ENCODE peak calls at places on chromosomes 1 and 21, in five cellular contexts. A is right atrium auricular region, X is foreskin fibroblast, P is fibroblast of villous mesenchyme, C is choroid plexus epithelial cell. E is an unnamed sample.

GRCh38 chr21:45517249-45518065 is 24.8 kb downstream of the SLC19A1 start:
- DNase-seq in A (no peak), X (peak; percentile 19), P (peak; percentile 27), C (peak; percentile 61), E (no peak)

GRCh38 chr1:17665054-17665453 is 90.1 kb upstream of the ACTL8 start:
- DNase-seq in A (no peak), X (no peak), P (no peak), C (no peak), E (no peak)

GRCh38 chr1:109312246-109312645 is 5.4 kb upstream of the MYBPHL start:
- DNase-seq in A (no peak), X (no peak), P (no peak), C (no peak), E (no peak)

GRCh38 chr1:213987876-213988638 is at the start of gene PROX1:
- DNase-seq in A (peak; percentile 94), X (peak; percentile 84), P (peak; percentile 83), C (peak; percentile 86), E (peak; percentile 54)

GRCh38 chr1:205599667-205600042 is 32.2 kb downstream of the ELK4 start:
- DNase-seq in A (no peak), X (no peak), P (no peak), C (no peak), E (no peak)

GRCh38 chr1:232283864-232284263 is 346.1 kb downstream of the SIPA1L2 start:
- DNase-seq in A (no peak), X (no peak), P (peak; percentile 35), C (no peak), E (no peak)

GRCh38 chr1:115832651-115833050 is 8.3 kb downstream of the NHLH2 start:
- DNase-seq in A (no peak), X (no peak), P (no peak), C (no peak), E (no peak)

GRCh38 chr1:18282851-18283600 is 175.4 kb downstream of the IGSF21 start:
- DNase-seq in A (no peak), X (no peak), P (no peak), C (no peak), E (no peak)

GRCh38 chr1:92536593-92537332 is 50.0 kb upstream of the GFI1 start:
- DNase-seq in A (no peak), X (no peak), P (peak; percentile 55), C (peak; percentile 73), E (no peak)

GRCh38 chr1:42931108-42931539 is 27.5 kb downstream of the SLC2A1 start:
- DNase-seq in A (no peak), X (no peak), P (peak; percentile 63), C (peak; percentile 66), E (no peak)

GRCh38 chr1:232585486-232585885 is 44.4 kb downstream of the SIPA1L2 start:
- DNase-seq in A (no peak), X (no peak), P (no peak), C (no peak), E (no peak)

GRCh38 chr1:169086603-169087455 is 19.7 kb upstream of the ATP1B1 start:
- DNase-seq in A (no peak), X (no peak), P (peak; percentile 38), C (peak; percentile 78), E (no peak)

GRCh38 chr1:157691285-157691920 is 9.2 kb downstream of the FCRL3 start:
- DNase-seq in A (no peak), X (peak; percentile 1), P (peak; percentile 11), C (peak; percentile 44), E (peak; percentile 10)

GRCh38 chr1:6358757-6359567 is 34.6 kb downstream of the ACOT7 start:
- DNase-seq in A (peak; percentile 68), X (no peak), P (peak; percentile 81), C (peak; percentile 72), E (no peak)

GRCh38 chr1:91778964-91779363 is 107.0 kb downstream of the TGFBR3 start:
- DNase-seq in A (no peak), X (peak; percentile 79), P (peak; percentile 53), C (no peak), E (no peak)

GRCh38 chr1:100400332-100400933 is 48.1 kb downstream of the CDC14A start:
- DNase-seq in A (no peak), X (no peak), P (no peak), C (peak; percentile 18), E (no peak)
- H3K4me3 ChIP-seq in A (no peak overlapping the region), X (no peak overlapping the region), P (no peak overlapping the region), C (no peak overlapping the region), E (no peak overlapping the region)

DNA sequence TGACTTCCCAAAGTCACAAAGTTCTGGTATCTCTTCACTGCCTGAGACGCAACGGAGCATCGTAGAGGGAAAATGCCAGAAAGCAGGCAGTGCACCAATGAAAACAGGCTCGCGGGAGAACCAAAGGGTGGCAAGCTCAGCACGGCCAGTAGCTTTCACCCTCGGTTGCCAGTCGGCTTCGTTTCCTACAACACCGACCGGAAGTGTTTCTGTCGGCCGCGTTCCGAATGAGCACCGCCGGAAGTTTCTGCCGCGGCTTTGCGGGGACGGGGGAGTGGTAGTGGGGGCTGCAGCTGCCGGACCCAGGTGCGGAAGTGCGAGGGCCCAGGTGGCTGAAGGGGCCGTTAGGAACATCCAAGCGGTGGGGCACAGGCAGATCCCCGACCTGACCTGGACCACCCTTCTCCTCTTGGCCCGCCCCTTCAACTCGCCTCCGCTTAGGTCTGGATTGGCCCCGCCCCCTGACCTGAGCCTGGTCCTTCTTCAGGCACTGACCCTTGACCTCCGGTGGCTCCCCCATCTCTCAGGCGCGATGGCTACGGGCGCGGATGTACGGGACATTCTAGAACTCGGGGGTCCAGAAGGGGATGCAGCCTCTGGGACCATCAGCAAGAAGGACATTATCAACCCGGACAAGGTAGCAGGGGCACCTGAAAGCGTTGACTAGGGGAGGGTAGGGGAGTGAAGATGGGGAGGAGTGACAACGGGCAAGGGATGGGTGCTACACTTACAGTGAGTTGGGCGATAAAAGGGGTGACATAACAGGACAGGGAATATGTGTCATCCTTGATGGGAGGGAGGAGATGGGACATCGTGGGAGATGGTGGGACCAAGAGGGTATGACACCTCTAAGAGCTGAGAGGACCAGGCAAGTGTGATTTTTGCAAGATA is at the start of gene DMAP1:
- DNase-seq in A (peak; percentile 92), X (peak; percentile 69), P (peak; percentile 84), C (peak; percentile 88), E (peak; percentile 46)
- TF ChIP-seq CTCF in A (no peak), X (no peak), P (no peak), C (peak; percentile 39), E (peak; percentile 21)

DNA sequence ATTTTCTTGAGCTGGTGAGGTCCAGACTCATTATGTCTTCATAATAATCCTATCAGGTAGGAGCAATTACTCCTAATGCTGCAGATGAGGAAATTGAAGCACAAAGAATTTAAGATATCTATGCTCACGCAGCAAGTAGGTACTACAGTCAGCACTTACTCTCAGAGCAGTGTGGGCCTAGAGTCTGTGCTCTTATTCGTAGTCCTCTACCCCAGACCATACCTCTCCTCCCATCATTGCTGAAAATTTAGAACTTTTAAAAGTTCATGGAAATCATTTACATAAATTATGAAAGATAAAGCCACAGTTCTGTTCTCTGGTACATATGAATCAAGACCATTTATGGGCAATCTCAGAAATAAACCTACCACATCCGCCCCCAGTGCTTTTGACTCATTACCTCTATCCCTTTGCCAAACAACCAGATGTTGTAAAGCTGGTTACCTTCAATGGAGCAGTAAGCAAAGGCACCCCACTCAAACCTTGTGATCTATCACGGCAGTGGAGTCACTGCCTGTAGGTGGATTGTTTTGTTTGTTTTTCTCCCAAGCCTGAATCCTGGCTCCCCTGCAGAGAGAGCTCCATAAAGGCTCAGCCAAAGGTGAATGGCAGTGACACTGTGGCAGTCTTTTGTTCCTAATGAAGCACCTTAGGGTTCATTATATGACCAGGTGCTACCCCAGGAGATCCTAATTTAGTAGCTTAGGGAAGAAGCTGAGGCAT is 20.9 kb upstream of the MAN1A2 start:
- DNase-seq in A (no peak), X (no peak), P (no peak), C (no peak), E (no peak)
- H3K4me3 ChIP-seq in A (no peak overlapping the region), X (no peak overlapping the region), P (no peak overlapping the region), C (no peak overlapping the region), E (no peak overlapping the region)

GRCh38 chr1:167553136-167554027 is at the start of gene CREG1:
- DNase-seq in A (peak; percentile 95), X (peak; percentile 88), P (peak; percentile 89), C (peak; percentile 93), E (peak; percentile 41)
- TF ChIP-seq CTCF in A (no peak), X (no peak), P (no peak), C (no peak), E (no peak)

GRCh38 chr1:32871364-32872188 is 864 bp upstream of the FNDC5 start:
- DNase-seq in A (peak; percentile 68), X (no peak), P (no peak), C (peak; percentile 17), E (no peak)
- H3K4me3 ChIP-seq in A (peak overlapping the region; percentile 60), X (peak overlapping the region; percentile 42), P (peak overlapping the region; percentile 48), C (peak overlapping the region; percentile 51), E (peak overlapping the region; percentile 17)

GRCh38 chr1:178344513-178345077 is 152.2 kb downstream of the CLEC20A start:
- DNase-seq in A (no peak), X (peak; percentile 84), P (peak; percentile 67), C (peak; percentile 92), E (peak; percentile 94)
- TF ChIP-seq CTCF in A (no peak), X (peak; percentile 50), P (peak; percentile 52), C (peak; percentile 57), E (peak; percentile 57)

GRCh38 chr1:228004331-228004871 is 2.4 kb upstream of the WNT3A start:
- DNase-seq in A (peak; percentile 38), X (no peak), P (peak; percentile 26), C (peak; percentile 19), E (no peak)

GRCh38 chr1:228004887-228005462 is 1.8 kb upstream of the WNT3A start:
- DNase-seq in A (peak; percentile 30), X (no peak), P (no peak), C (no peak), E (no peak)

GRCh38 chr1:228006793-228007053 is at the start of gene WNT3A:
- DNase-seq in A (no peak), X (no peak), P (no peak), C (no peak), E (no peak)

GRCh38 chr1:228006034-228006792 is 585 bp upstream of the WNT3A start:
- DNase-seq in A (no peak), X (no peak), P (no peak), C (no peak), E (no peak)

GRCh38 chr1:228005511-228006033 is 1.2 kb upstream of the WNT3A start:
- DNase-seq in A (peak; percentile 42), X (no peak), P (no peak), C (no peak), E (no peak)
- H3K4me3 ChIP-seq in A (no peak overlapping the region), X (no peak overlapping the region), P (no peak overlapping the region), C (no peak overlapping the region), E (no peak overlapping the region)

GRCh38 chr1:246579818-246580217 is 13.6 kb downstream of the CNST start:
- DNase-seq in A (no peak), X (no peak), P (peak; percentile 88), C (no peak), E (no peak)
- TF ChIP-seq CTCF in A (no peak), X (no peak), P (no peak), C (no peak), E (no peak)

DNA sequence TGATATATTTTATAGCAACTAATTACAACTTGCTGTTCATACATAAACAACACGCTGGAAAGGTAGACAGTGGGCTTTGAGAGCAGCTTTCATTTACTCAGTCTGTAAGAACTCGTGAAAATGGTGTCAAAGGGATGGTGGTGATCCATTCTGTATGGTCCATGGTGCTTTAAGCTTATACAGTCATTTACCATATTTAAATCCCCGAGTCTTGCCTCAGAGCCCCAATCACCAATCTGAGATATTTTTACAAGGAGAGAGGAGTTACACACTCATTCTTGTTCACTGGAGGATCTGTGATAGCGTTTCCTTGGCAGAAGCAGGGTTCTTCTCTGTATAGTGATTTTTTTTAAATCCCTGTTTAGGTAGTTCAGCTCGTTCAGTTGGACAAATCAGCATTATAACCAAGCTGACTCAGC is 694.6 kb downstream of the USP25 start:
- DNase-seq in A (no peak), X (no peak), P (peak; percentile 25), C (peak; percentile 46), E (no peak)
- H3K4me3 ChIP-seq in A (peak overlapping the region; percentile 48), X (no peak overlapping the region), P (peak overlapping the region; percentile 19), C (no peak overlapping the region), E (peak overlapping the region; percentile 23)